ENCODE peak calls at places on chromosomes 2 and 18, in seven cellular contexts. S, A, C, Z, Q, W and L are unnamed samples.
A peak's percentile ranks its signal among the peaks of the same experiment; 100 is the strongest.

GRCh38 chr2:105100064-105100840 is 62.4 kb downstream of the MRPS9 start:
- DNase-seq in A (no peak), W (no peak), Q (no peak), C (no peak), S (no peak), Z (no peak), L (no peak)

GRCh38 chr18:24600076-24600654 is 139.7 kb downstream of the HRH4 start:
- DNase-seq in Z (peak; percentile 80), W (no peak), A (peak; percentile 16), Q (no peak), C (peak; percentile 41), S (peak; percentile 19), L (peak; percentile 71)

GRCh38 chr18:2529154-2529553 is 42.2 kb downstream of the METTL4 start:
- DNase-seq in S (no peak), Z (no peak), Q (no peak), W (no peak), A (no peak), C (peak; percentile 7), L (peak; percentile 35)

GRCh38 chr18:7616661-7617060 is 49.5 kb downstream of the PTPRM start:
- DNase-seq in S (no peak), C (no peak), Z (peak; percentile 28), A (no peak), W (no peak), Q (no peak), L (no peak)

GRCh38 chr2:128317186-128317897 is 1.3 kb downstream of the HS6ST1 start:
- DNase-seq in S (peak; percentile 16), Z (peak; percentile 32), Q (peak; percentile 73), A (no peak), W (no peak), C (no peak), L (no peak)

GRCh38 chr18:55097406-55098170 is 138.3 kb upstream of the CCDC68 start:
- DNase-seq in S (no peak), Q (no peak), C (peak; percentile 21), A (no peak), W (no peak), Z (no peak), L (peak; percentile 30)

GRCh38 chr2:30265441-30266015 is 34.2 kb downstream of the LBH start:
- DNase-seq in C (no peak), Q (no peak), A (no peak), Z (no peak), W (no peak), S (no peak), L (peak; percentile 54)

GRCh38 chr2:949894-950626 is 589 bp upstream of the SNTG2 start:
- DNase-seq in W (no peak), Q (no peak), C (no peak), S (no peak), A (no peak), Z (peak; percentile 31), L (no peak)

GRCh38 chr2:240390091-240391073 is 45.1 kb upstream of the GPC1 start:
- DNase-seq in C (no peak), A (no peak), W (no peak), S (no peak), Z (no peak), Q (peak; percentile 58), L (no peak)

GRCh38 chr2:84302513-84303412 is 156.3 kb downstream of the SUCLG1 start:
- DNase-seq in Q (no peak), A (peak; percentile 1), C (peak; percentile 69), S (peak; percentile 33), W (no peak), Z (peak; percentile 80), L (peak; percentile 60)

GRCh38 chr2:95374916-95375471 is 27.5 kb upstream of the FAHD2A start:
- DNase-seq in A (peak; percentile 3), W (no peak), S (no peak), Z (no peak), Q (peak; percentile 41), C (no peak), L (no peak)

GRCh38 chr18:6482198-6482977 is 67.7 kb upstream of the L3MBTL4 start:
- DNase-seq in A (peak; percentile 54), C (peak; percentile 19), Q (peak; percentile 84), Z (peak; percentile 82), S (no peak), W (no peak), L (peak; percentile 64)

GRCh38 chr2:124542932-124543640 is 518.0 kb downstream of the CNTNAP5 start:
- DNase-seq in Q (no peak), S (no peak), A (no peak), Z (peak; percentile 76), C (no peak), W (no peak), L (no peak)

GRCh38 chr2:227228061-227228667 is 63.7 kb downstream of the COL4A3 start:
- DNase-seq in C (peak; percentile 71), W (no peak), A (no peak), Q (peak; percentile 66), Z (no peak), S (no peak), L (peak; percentile 4)

GRCh38 chr18:5285326-5285725 is 10.2 kb downstream of the ZBTB14 start:
- DNase-seq in Q (no peak), W (no peak), Z (no peak), C (no peak), S (no peak), A (peak; percentile 12), L (no peak)

GRCh38 chr2:218570850-218571249 is 2.2 kb downstream of the CNOT9 start:
- DNase-seq in Q (no peak), S (no peak), W (no peak), Z (no peak), C (no peak), A (no peak), L (peak; percentile 64)

GRCh38 chr18:35387367-35387685 is 10.2 kb upstream of the ZNF396 start:
- DNase-seq in Q (no peak), A (no peak), C (no peak), Z (no peak), S (no peak), W (no peak), L (peak; percentile 65)

GRCh38 chr2:237774811-237775553 is 23.6 kb upstream of the RBM44 start:
- DNase-seq in Q (no peak), Z (peak; percentile 64), W (no peak), C (peak; percentile 71), A (no peak), S (peak; percentile 16), L (peak; percentile 62)

GRCh38 chr2:20164734-20165242 is 60.1 kb downstream of the SDC1 start:
- DNase-seq in Z (no peak), C (no peak), Q (peak; percentile 19), A (no peak), W (no peak), S (no peak), L (peak; percentile 37)

GRCh38 chr2:235724964-235725603 is 231.2 kb downstream of the AGAP1 start:
- DNase-seq in C (no peak), A (no peak), W (no peak), S (no peak), Q (no peak), Z (no peak), L (peak; percentile 21)

GRCh38 chr2:217438136-217438535 is 564.7 kb downstream of the TNS1 start:
- DNase-seq in C (no peak), A (no peak), Z (no peak), Q (no peak), S (no peak), W (no peak), L (no peak)

GRCh38 chr2:162253435-162253834 is 10.2 kb upstream of the FAP start:
- DNase-seq in Q (no peak), S (no peak), A (no peak), W (no peak), Z (no peak), C (no peak), L (no peak)

DNA sequence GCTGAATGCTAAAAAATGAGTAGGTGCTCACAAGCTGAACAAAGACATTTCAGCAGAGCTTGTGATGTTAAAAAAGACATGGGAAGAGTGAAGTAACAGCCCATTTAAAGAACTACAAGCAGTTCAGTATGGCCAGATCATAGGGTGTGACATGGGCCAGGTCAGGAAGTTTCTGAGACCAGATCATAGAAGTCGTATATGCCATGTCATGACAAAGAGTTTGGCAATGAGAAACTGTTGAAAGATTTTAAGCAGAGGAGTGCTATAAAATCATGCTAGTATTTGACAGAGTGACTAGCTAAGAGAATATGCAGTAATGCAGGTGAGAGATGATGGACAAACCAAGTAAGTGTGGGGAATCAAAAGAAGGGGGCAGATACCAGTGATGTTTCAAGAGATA is 7.3 kb upstream of the PELI1 start:
- DNase-seq in S (no peak), Q (no peak), C (no peak), Z (no peak), W (no peak), A (no peak), L (no peak)
- H3K4me3 ChIP-seq in S (no peak overlapping the region), Q (no peak overlapping the region), C (no peak overlapping the region), Z (no peak overlapping the region), W (no peak overlapping the region), A (no peak overlapping the region), L (no peak overlapping the region)

GRCh38 chr2:9826208-9826607 is 17.1 kb upstream of the TAF1B start:
- DNase-seq in Z (no peak), S (no peak), W (no peak), C (no peak), Q (no peak), A (no peak), L (no peak)

GRCh38 chr2:9821805-9822445 is 21.3 kb upstream of the TAF1B start:
- DNase-seq in A (no peak), Z (no peak), C (no peak), W (no peak), S (no peak), Q (no peak), L (no peak)

GRCh38 chr2:9824956-9825720 is 18.1 kb upstream of the TAF1B start:
- DNase-seq in Q (no peak), A (no peak), S (no peak), C (no peak), Z (no peak), W (no peak), L (peak; percentile 53)

GRCh38 chr2:9820020-9820973 is 23.0 kb upstream of the TAF1B start:
- DNase-seq in S (no peak), W (no peak), Q (no peak), A (no peak), Z (no peak), C (peak; percentile 54), L (peak; percentile 33)

GRCh38 chr2:9824441-9824840 is 18.8 kb upstream of the TAF1B start:
- DNase-seq in A (no peak), S (no peak), Z (no peak), Q (no peak), W (no peak), C (no peak), L (no peak)
- H3K4me3 ChIP-seq in A (no peak overlapping the region), S (no peak overlapping the region), Z (no peak overlapping the region), Q (no peak overlapping the region), W (no peak overlapping the region), C (no peak overlapping the region), L (no peak overlapping the region)

GRCh38 chr2:58357521-58357920 is 116.4 kb upstream of the FANCL start:
- DNase-seq in A (no peak), Q (no peak), C (no peak), W (no peak), S (no peak), Z (no peak), L (no peak)
- H3K4me3 ChIP-seq in A (no peak overlapping the region), Q (no peak overlapping the region), C (no peak overlapping the region), W (no peak overlapping the region), S (no peak overlapping the region), Z (no peak overlapping the region), L (no peak overlapping the region)

GRCh38 chr2:214066847-214067246 is 344.0 kb upstream of the VWC2L start:
- DNase-seq in C (no peak), Z (no peak), W (no peak), S (no peak), Q (no peak), A (no peak), L (no peak)

GRCh38 chr2:214069254-214069653 is 341.6 kb upstream of the VWC2L start:
- DNase-seq in Q (no peak), A (peak; percentile 77), Z (no peak), C (peak; percentile 83), S (no peak), W (peak; percentile 70), L (peak; percentile 91)
- H3K4me3 ChIP-seq in Q (no peak overlapping the region), A (peak overlapping the region; percentile 13), Z (no peak overlapping the region), C (no peak overlapping the region), S (no peak overlapping the region), W (peak overlapping the region; percentile 34), L (no peak overlapping the region)